ENCODE peak calls at places on chromosomes 13 and 19, in nine cellular contexts. One of them, this sample, is unnamed.

GRCh38 chr19:50890422-50891252 is 17.4 kb downstream of the KLK2 start:
- DNase-seq in activated T-helper 1 cell treated with anti-CD3 and anti-CD28 coated beads, Interleukin-12 subunit alpha, Interleukin-12 subunit beta, Interleukin-2, Interleukin-4 antibody, amounts not matched to agents 30 ng/mL and 10 ng/mL and 1 ng/mL, durations not matched to agents 14 hours and 24 hours and 36 hours: no peak
- DNase-seq in stimulated activated naive B cell treated with anti-CD40 and anti-IgM and Interleukin-4, amounts not matched to agents 10 μg/mL and 1 μg/mL and 100 μg/mL, for 72 hours: no peak
- DNase-seq in WTC11: no peak
- DNase-seq in BJ: no peak
- DNase-seq in activated CD8-positive, alpha-beta memory T cell treated with anti-CD3 and anti-CD28 coated beads, Interleukin-2, amount 50 U/mL, for 4 hours: no peak
- DNase-seq in KG1: no peak
- DNase-seq in heart left ventricle: no peak
- DNase-seq in pons: no peak
- DNase-seq in this sample: peak

GRCh38 chr19:47021536-47022139 is 2.0 kb downstream of the NPAS1 start:
- DNase-seq in activated T-helper 1 cell treated with anti-CD3 and anti-CD28 coated beads, Interleukin-12 subunit alpha, Interleukin-12 subunit beta, Interleukin-2, Interleukin-4 antibody, amounts not matched to agents 30 ng/mL and 10 ng/mL and 1 ng/mL, durations not matched to agents 14 hours and 24 hours and 36 hours: no peak
- DNase-seq in stimulated activated naive B cell treated with anti-CD40 and anti-IgM and Interleukin-4, amounts not matched to agents 10 μg/mL and 1 μg/mL and 100 μg/mL, for 72 hours: no peak
- DNase-seq in WTC11: peak
- DNase-seq in BJ: no peak
- DNase-seq in activated CD8-positive, alpha-beta memory T cell treated with anti-CD3 and anti-CD28 coated beads, Interleukin-2, amount 50 U/mL, for 4 hours: no peak
- DNase-seq in KG1: no peak
- DNase-seq in heart left ventricle: no peak
- DNase-seq in pons: no peak
- DNase-seq in this sample: no peak

GRCh38 chr19:15223649-15224371 is 8.4 kb downstream of the EPHX3 start:
- DNase-seq in activated T-helper 1 cell treated with anti-CD3 and anti-CD28 coated beads, Interleukin-12 subunit alpha, Interleukin-12 subunit beta, Interleukin-2, Interleukin-4 antibody, amounts not matched to agents 30 ng/mL and 10 ng/mL and 1 ng/mL, durations not matched to agents 14 hours and 24 hours and 36 hours: no peak
- DNase-seq in stimulated activated naive B cell treated with anti-CD40 and anti-IgM and Interleukin-4, amounts not matched to agents 10 μg/mL and 1 μg/mL and 100 μg/mL, for 72 hours: no peak
- DNase-seq in WTC11: no peak
- DNase-seq in BJ: no peak
- DNase-seq in activated CD8-positive, alpha-beta memory T cell treated with anti-CD3 and anti-CD28 coated beads, Interleukin-2, amount 50 U/mL, for 4 hours: no peak
- DNase-seq in KG1: no peak
- DNase-seq in heart left ventricle: peak
- DNase-seq in pons: no peak
- DNase-seq in this sample: no peak

GRCh38 chr13:58587183-58587582 is 955.6 kb downstream of the PCDH17 start:
- DNase-seq in activated T-helper 1 cell treated with anti-CD3 and anti-CD28 coated beads, Interleukin-12 subunit alpha, Interleukin-12 subunit beta, Interleukin-2, Interleukin-4 antibody, amounts not matched to agents 30 ng/mL and 10 ng/mL and 1 ng/mL, durations not matched to agents 14 hours and 24 hours and 36 hours: no peak
- DNase-seq in stimulated activated naive B cell treated with anti-CD40 and anti-IgM and Interleukin-4, amounts not matched to agents 10 μg/mL and 1 μg/mL and 100 μg/mL, for 72 hours: no peak
- DNase-seq in WTC11: no peak
- DNase-seq in BJ: no peak
- DNase-seq in activated CD8-positive, alpha-beta memory T cell treated with anti-CD3 and anti-CD28 coated beads, Interleukin-2, amount 50 U/mL, for 4 hours: no peak
- DNase-seq in KG1: peak
- DNase-seq in heart left ventricle: no peak
- DNase-seq in pons: no peak
- DNase-seq in this sample: no peak

GRCh38 chr13:32381539-32381938 is 46.4 kb downstream of the N4BP2L1 start:
- DNase-seq in activated T-helper 1 cell treated with anti-CD3 and anti-CD28 coated beads, Interleukin-12 subunit alpha, Interleukin-12 subunit beta, Interleukin-2, Interleukin-4 antibody, amounts not matched to agents 30 ng/mL and 10 ng/mL and 1 ng/mL, durations not matched to agents 14 hours and 24 hours and 36 hours: peak
- DNase-seq in stimulated activated naive B cell treated with anti-CD40 and anti-IgM and Interleukin-4, amounts not matched to agents 10 μg/mL and 1 μg/mL and 100 μg/mL, for 72 hours: no peak
- DNase-seq in WTC11: no peak
- DNase-seq in BJ: no peak
- DNase-seq in activated CD8-positive, alpha-beta memory T cell treated with anti-CD3 and anti-CD28 coated beads, Interleukin-2, amount 50 U/mL, for 4 hours: no peak
- DNase-seq in KG1: no peak
- DNase-seq in heart left ventricle: no peak
- DNase-seq in pons: peak
- DNase-seq in this sample: peak

GRCh38 chr19:45670670-45671453 is 2.8 kb downstream of the GIPR start:
- DNase-seq in activated T-helper 1 cell treated with anti-CD3 and anti-CD28 coated beads, Interleukin-12 subunit alpha, Interleukin-12 subunit beta, Interleukin-2, Interleukin-4 antibody, amounts not matched to agents 30 ng/mL and 10 ng/mL and 1 ng/mL, durations not matched to agents 14 hours and 24 hours and 36 hours: peak
- DNase-seq in stimulated activated naive B cell treated with anti-CD40 and anti-IgM and Interleukin-4, amounts not matched to agents 10 μg/mL and 1 μg/mL and 100 μg/mL, for 72 hours: peak
- DNase-seq in WTC11: peak
- DNase-seq in BJ: no peak
- DNase-seq in activated CD8-positive, alpha-beta memory T cell treated with anti-CD3 and anti-CD28 coated beads, Interleukin-2, amount 50 U/mL, for 4 hours: peak
- DNase-seq in KG1: no peak
- DNase-seq in heart left ventricle: peak
- DNase-seq in pons: peak
- DNase-seq in this sample: peak

GRCh38 chr13:34372581-34372980 is 554.6 kb downstream of the RFC3 start:
- DNase-seq in activated T-helper 1 cell treated with anti-CD3 and anti-CD28 coated beads, Interleukin-12 subunit alpha, Interleukin-12 subunit beta, Interleukin-2, Interleukin-4 antibody, amounts not matched to agents 30 ng/mL and 10 ng/mL and 1 ng/mL, durations not matched to agents 14 hours and 24 hours and 36 hours: no peak
- DNase-seq in stimulated activated naive B cell treated with anti-CD40 and anti-IgM and Interleukin-4, amounts not matched to agents 10 μg/mL and 1 μg/mL and 100 μg/mL, for 72 hours: no peak
- DNase-seq in WTC11: no peak
- DNase-seq in BJ: no peak
- DNase-seq in activated CD8-positive, alpha-beta memory T cell treated with anti-CD3 and anti-CD28 coated beads, Interleukin-2, amount 50 U/mL, for 4 hours: no peak
- DNase-seq in KG1: no peak
- DNase-seq in heart left ventricle: no peak
- DNase-seq in pons: no peak
- DNase-seq in this sample: no peak

GRCh38 chr19:17737690-17738153 is 13.6 kb upstream of the FCHO1 start:
- DNase-seq in activated T-helper 1 cell treated with anti-CD3 and anti-CD28 coated beads, Interleukin-12 subunit alpha, Interleukin-12 subunit beta, Interleukin-2, Interleukin-4 antibody, amounts not matched to agents 30 ng/mL and 10 ng/mL and 1 ng/mL, durations not matched to agents 14 hours and 24 hours and 36 hours: no peak
- DNase-seq in stimulated activated naive B cell treated with anti-CD40 and anti-IgM and Interleukin-4, amounts not matched to agents 10 μg/mL and 1 μg/mL and 100 μg/mL, for 72 hours: no peak
- DNase-seq in WTC11: no peak
- DNase-seq in BJ: no peak
- DNase-seq in activated CD8-positive, alpha-beta memory T cell treated with anti-CD3 and anti-CD28 coated beads, Interleukin-2, amount 50 U/mL, for 4 hours: no peak
- DNase-seq in KG1: no peak
- DNase-seq in heart left ventricle: no peak
- DNase-seq in pons: no peak
- DNase-seq in this sample: peak

GRCh38 chr19:37095859-37096258 is 17.6 kb downstream of the ZNF420 start:
- DNase-seq in activated T-helper 1 cell treated with anti-CD3 and anti-CD28 coated beads, Interleukin-12 subunit alpha, Interleukin-12 subunit beta, Interleukin-2, Interleukin-4 antibody, amounts not matched to agents 30 ng/mL and 10 ng/mL and 1 ng/mL, durations not matched to agents 14 hours and 24 hours and 36 hours: no peak
- DNase-seq in stimulated activated naive B cell treated with anti-CD40 and anti-IgM and Interleukin-4, amounts not matched to agents 10 μg/mL and 1 μg/mL and 100 μg/mL, for 72 hours: no peak
- DNase-seq in WTC11: no peak
- DNase-seq in BJ: no peak
- DNase-seq in activated CD8-positive, alpha-beta memory T cell treated with anti-CD3 and anti-CD28 coated beads, Interleukin-2, amount 50 U/mL, for 4 hours: no peak
- DNase-seq in KG1: no peak
- DNase-seq in heart left ventricle: no peak
- DNase-seq in pons: no peak
- DNase-seq in this sample: peak

GRCh38 chr13:107968470-107968869 is 246.9 kb downstream of the LIG4 start:
- DNase-seq in activated T-helper 1 cell treated with anti-CD3 and anti-CD28 coated beads, Interleukin-12 subunit alpha, Interleukin-12 subunit beta, Interleukin-2, Interleukin-4 antibody, amounts not matched to agents 30 ng/mL and 10 ng/mL and 1 ng/mL, durations not matched to agents 14 hours and 24 hours and 36 hours: no peak
- DNase-seq in stimulated activated naive B cell treated with anti-CD40 and anti-IgM and Interleukin-4, amounts not matched to agents 10 μg/mL and 1 μg/mL and 100 μg/mL, for 72 hours: no peak
- DNase-seq in WTC11: no peak
- DNase-seq in BJ: no peak
- DNase-seq in activated CD8-positive, alpha-beta memory T cell treated with anti-CD3 and anti-CD28 coated beads, Interleukin-2, amount 50 U/mL, for 4 hours: no peak
- DNase-seq in KG1: no peak
- DNase-seq in heart left ventricle: no peak
- DNase-seq in pons: no peak
- DNase-seq in this sample: no peak

GRCh38 chr13:114140131-114140908 is 7.9 kb upstream of the RASA3 start:
- DNase-seq in activated T-helper 1 cell treated with anti-CD3 and anti-CD28 coated beads, Interleukin-12 subunit alpha, Interleukin-12 subunit beta, Interleukin-2, Interleukin-4 antibody, amounts not matched to agents 30 ng/mL and 10 ng/mL and 1 ng/mL, durations not matched to agents 14 hours and 24 hours and 36 hours: no peak
- DNase-seq in stimulated activated naive B cell treated with anti-CD40 and anti-IgM and Interleukin-4, amounts not matched to agents 10 μg/mL and 1 μg/mL and 100 μg/mL, for 72 hours: peak
- DNase-seq in WTC11: peak
- DNase-seq in BJ: no peak
- DNase-seq in activated CD8-positive, alpha-beta memory T cell treated with anti-CD3 and anti-CD28 coated beads, Interleukin-2, amount 50 U/mL, for 4 hours: no peak
- DNase-seq in KG1: no peak
- DNase-seq in heart left ventricle: peak
- DNase-seq in pons: no peak
- DNase-seq in this sample: no peak

GRCh38 chr13:112828756-112829155 is 138.9 kb downstream of the ATP11A start:
- DNase-seq in activated T-helper 1 cell treated with anti-CD3 and anti-CD28 coated beads, Interleukin-12 subunit alpha, Interleukin-12 subunit beta, Interleukin-2, Interleukin-4 antibody, amounts not matched to agents 30 ng/mL and 10 ng/mL and 1 ng/mL, durations not matched to agents 14 hours and 24 hours and 36 hours: no peak
- DNase-seq in stimulated activated naive B cell treated with anti-CD40 and anti-IgM and Interleukin-4, amounts not matched to agents 10 μg/mL and 1 μg/mL and 100 μg/mL, for 72 hours: no peak
- DNase-seq in WTC11: no peak
- DNase-seq in BJ: no peak
- DNase-seq in activated CD8-positive, alpha-beta memory T cell treated with anti-CD3 and anti-CD28 coated beads, Interleukin-2, amount 50 U/mL, for 4 hours: no peak
- DNase-seq in KG1: no peak
- DNase-seq in heart left ventricle: no peak
- DNase-seq in pons: no peak
- DNase-seq in this sample: no peak

GRCh38 chr13:36673838-36674326 is at the start of gene SERTM1:
- DNase-seq in activated T-helper 1 cell treated with anti-CD3 and anti-CD28 coated beads, Interleukin-12 subunit alpha, Interleukin-12 subunit beta, Interleukin-2, Interleukin-4 antibody, amounts not matched to agents 30 ng/mL and 10 ng/mL and 1 ng/mL, durations not matched to agents 14 hours and 24 hours and 36 hours: no peak
- DNase-seq in stimulated activated naive B cell treated with anti-CD40 and anti-IgM and Interleukin-4, amounts not matched to agents 10 μg/mL and 1 μg/mL and 100 μg/mL, for 72 hours: no peak
- DNase-seq in WTC11: peak
- DNase-seq in BJ: no peak
- DNase-seq in activated CD8-positive, alpha-beta memory T cell treated with anti-CD3 and anti-CD28 coated beads, Interleukin-2, amount 50 U/mL, for 4 hours: no peak
- DNase-seq in KG1: no peak
- DNase-seq in heart left ventricle: peak
- DNase-seq in pons: no peak
- DNase-seq in this sample: no peak

GRCh38 chr19:18131841-18132596 is 20.9 kb upstream of the PIK3R2 start:
- DNase-seq in activated T-helper 1 cell treated with anti-CD3 and anti-CD28 coated beads, Interleukin-12 subunit alpha, Interleukin-12 subunit beta, Interleukin-2, Interleukin-4 antibody, amounts not matched to agents 30 ng/mL and 10 ng/mL and 1 ng/mL, durations not matched to agents 14 hours and 24 hours and 36 hours: no peak
- DNase-seq in stimulated activated naive B cell treated with anti-CD40 and anti-IgM and Interleukin-4, amounts not matched to agents 10 μg/mL and 1 μg/mL and 100 μg/mL, for 72 hours: no peak
- DNase-seq in WTC11: peak
- DNase-seq in BJ: no peak
- DNase-seq in activated CD8-positive, alpha-beta memory T cell treated with anti-CD3 and anti-CD28 coated beads, Interleukin-2, amount 50 U/mL, for 4 hours: no peak
- DNase-seq in KG1: no peak
- DNase-seq in heart left ventricle: no peak
- DNase-seq in pons: no peak
- DNase-seq in this sample: no peak

GRCh38 chr13:102608944-102609343 is 12.2 kb downstream of the TPP2 start:
- DNase-seq in activated T-helper 1 cell treated with anti-CD3 and anti-CD28 coated beads, Interleukin-12 subunit alpha, Interleukin-12 subunit beta, Interleukin-2, Interleukin-4 antibody, amounts not matched to agents 30 ng/mL and 10 ng/mL and 1 ng/mL, durations not matched to agents 14 hours and 24 hours and 36 hours: no peak
- DNase-seq in stimulated activated naive B cell treated with anti-CD40 and anti-IgM and Interleukin-4, amounts not matched to agents 10 μg/mL and 1 μg/mL and 100 μg/mL, for 72 hours: no peak
- DNase-seq in WTC11: no peak
- DNase-seq in BJ: no peak
- DNase-seq in activated CD8-positive, alpha-beta memory T cell treated with anti-CD3 and anti-CD28 coated beads, Interleukin-2, amount 50 U/mL, for 4 hours: no peak
- DNase-seq in KG1: no peak
- DNase-seq in heart left ventricle: no peak
- DNase-seq in pons: no peak
- DNase-seq in this sample: no peak

GRCh38 chr13:97307882-97308624 is 85.9 kb downstream of the MBNL2 start:
- DNase-seq in activated T-helper 1 cell treated with anti-CD3 and anti-CD28 coated beads, Interleukin-12 subunit alpha, Interleukin-12 subunit beta, Interleukin-2, Interleukin-4 antibody, amounts not matched to agents 30 ng/mL and 10 ng/mL and 1 ng/mL, durations not matched to agents 14 hours and 24 hours and 36 hours: no peak
- DNase-seq in stimulated activated naive B cell treated with anti-CD40 and anti-IgM and Interleukin-4, amounts not matched to agents 10 μg/mL and 1 μg/mL and 100 μg/mL, for 72 hours: no peak
- DNase-seq in WTC11: no peak
- DNase-seq in BJ: no peak
- DNase-seq in activated CD8-positive, alpha-beta memory T cell treated with anti-CD3 and anti-CD28 coated beads, Interleukin-2, amount 50 U/mL, for 4 hours: no peak
- DNase-seq in KG1: no peak
- DNase-seq in heart left ventricle: no peak
- DNase-seq in pons: peak
- DNase-seq in this sample: no peak

GRCh38 chr13:90445179-90445578 is 902.3 kb upstream of the MIR17HG start:
- DNase-seq in activated T-helper 1 cell treated with anti-CD3 and anti-CD28 coated beads, Interleukin-12 subunit alpha, Interleukin-12 subunit beta, Interleukin-2, Interleukin-4 antibody, amounts not matched to agents 30 ng/mL and 10 ng/mL and 1 ng/mL, durations not matched to agents 14 hours and 24 hours and 36 hours: no peak
- DNase-seq in stimulated activated naive B cell treated with anti-CD40 and anti-IgM and Interleukin-4, amounts not matched to agents 10 μg/mL and 1 μg/mL and 100 μg/mL, for 72 hours: no peak
- DNase-seq in WTC11: no peak
- DNase-seq in BJ: peak
- DNase-seq in activated CD8-positive, alpha-beta memory T cell treated with anti-CD3 and anti-CD28 coated beads, Interleukin-2, amount 50 U/mL, for 4 hours: no peak
- DNase-seq in KG1: no peak
- DNase-seq in heart left ventricle: no peak
- DNase-seq in pons: no peak
- DNase-seq in this sample: no peak

GRCh38 chr13:65353951-65354350 is 1876.2 kb downstream of the PCDH9 start:
- DNase-seq in activated T-helper 1 cell treated with anti-CD3 and anti-CD28 coated beads, Interleukin-12 subunit alpha, Interleukin-12 subunit beta, Interleukin-2, Interleukin-4 antibody, amounts not matched to agents 30 ng/mL and 10 ng/mL and 1 ng/mL, durations not matched to agents 14 hours and 24 hours and 36 hours: no peak
- DNase-seq in stimulated activated naive B cell treated with anti-CD40 and anti-IgM and Interleukin-4, amounts not matched to agents 10 μg/mL and 1 μg/mL and 100 μg/mL, for 72 hours: no peak
- DNase-seq in WTC11: no peak
- DNase-seq in BJ: no peak
- DNase-seq in activated CD8-positive, alpha-beta memory T cell treated with anti-CD3 and anti-CD28 coated beads, Interleukin-2, amount 50 U/mL, for 4 hours: no peak
- DNase-seq in KG1: no peak
- DNase-seq in heart left ventricle: no peak
- DNase-seq in pons: no peak
- DNase-seq in this sample: no peak

GRCh38 chr13:35496761-35497386 is 20.4 kb upstream of the MAB21L1 start:
- DNase-seq in activated T-helper 1 cell treated with anti-CD3 and anti-CD28 coated beads, Interleukin-12 subunit alpha, Interleukin-12 subunit beta, Interleukin-2, Interleukin-4 antibody, amounts not matched to agents 30 ng/mL and 10 ng/mL and 1 ng/mL, durations not matched to agents 14 hours and 24 hours and 36 hours: no peak
- DNase-seq in stimulated activated naive B cell treated with anti-CD40 and anti-IgM and Interleukin-4, amounts not matched to agents 10 μg/mL and 1 μg/mL and 100 μg/mL, for 72 hours: no peak
- DNase-seq in WTC11: no peak
- DNase-seq in BJ: no peak
- DNase-seq in activated CD8-positive, alpha-beta memory T cell treated with anti-CD3 and anti-CD28 coated beads, Interleukin-2, amount 50 U/mL, for 4 hours: no peak
- DNase-seq in KG1: no peak
- DNase-seq in heart left ventricle: no peak
- DNase-seq in pons: no peak
- DNase-seq in this sample: no peak

GRCh38 chr19:3098515-3099346 is 4.6 kb downstream of the GNA11 start:
- DNase-seq in activated T-helper 1 cell treated with anti-CD3 and anti-CD28 coated beads, Interleukin-12 subunit alpha, Interleukin-12 subunit beta, Interleukin-2, Interleukin-4 antibody, amounts not matched to agents 30 ng/mL and 10 ng/mL and 1 ng/mL, durations not matched to agents 14 hours and 24 hours and 36 hours: peak
- DNase-seq in stimulated activated naive B cell treated with anti-CD40 and anti-IgM and Interleukin-4, amounts not matched to agents 10 μg/mL and 1 μg/mL and 100 μg/mL, for 72 hours: no peak
- DNase-seq in WTC11: no peak
- DNase-seq in BJ: no peak
- DNase-seq in activated CD8-positive, alpha-beta memory T cell treated with anti-CD3 and anti-CD28 coated beads, Interleukin-2, amount 50 U/mL, for 4 hours: no peak
- DNase-seq in KG1: no peak
- DNase-seq in heart left ventricle: peak
- DNase-seq in pons: no peak
- DNase-seq in this sample: no peak

GRCh38 chr19:17525141-17525540 is 13.7 kb downstream of the PGLS start:
- DNase-seq in activated T-helper 1 cell treated with anti-CD3 and anti-CD28 coated beads, Interleukin-12 subunit alpha, Interleukin-12 subunit beta, Interleukin-2, Interleukin-4 antibody, amounts not matched to agents 30 ng/mL and 10 ng/mL and 1 ng/mL, durations not matched to agents 14 hours and 24 hours and 36 hours: no peak
- DNase-seq in stimulated activated naive B cell treated with anti-CD40 and anti-IgM and Interleukin-4, amounts not matched to agents 10 μg/mL and 1 μg/mL and 100 μg/mL, for 72 hours: no peak
- DNase-seq in WTC11: no peak
- DNase-seq in BJ: no peak
- DNase-seq in activated CD8-positive, alpha-beta memory T cell treated with anti-CD3 and anti-CD28 coated beads, Interleukin-2, amount 50 U/mL, for 4 hours: no peak
- DNase-seq in KG1: no peak
- DNase-seq in heart left ventricle: no peak
- DNase-seq in pons: no peak
- DNase-seq in this sample: no peak

GRCh38 chr19:12052571-12053169 is at the start of gene ZNF878:
- DNase-seq in activated T-helper 1 cell treated with anti-CD3 and anti-CD28 coated beads, Interleukin-12 subunit alpha, Interleukin-12 subunit beta, Interleukin-2, Interleukin-4 antibody, amounts not matched to agents 30 ng/mL and 10 ng/mL and 1 ng/mL, durations not matched to agents 14 hours and 24 hours and 36 hours: peak
- DNase-seq in stimulated activated naive B cell treated with anti-CD40 and anti-IgM and Interleukin-4, amounts not matched to agents 10 μg/mL and 1 μg/mL and 100 μg/mL, for 72 hours: peak
- DNase-seq in WTC11: peak
- DNase-seq in BJ: peak
- DNase-seq in activated CD8-positive, alpha-beta memory T cell treated with anti-CD3 and anti-CD28 coated beads, Interleukin-2, amount 50 U/mL, for 4 hours: peak
- DNase-seq in KG1: peak
- DNase-seq in heart left ventricle: peak
- DNase-seq in pons: peak
- DNase-seq in this sample: peak

GRCh38 chr13:51770160-51770559 is 33.8 kb downstream of the DHRS12 start:
- DNase-seq in activated T-helper 1 cell treated with anti-CD3 and anti-CD28 coated beads, Interleukin-12 subunit alpha, Interleukin-12 subunit beta, Interleukin-2, Interleukin-4 antibody, amounts not matched to agents 30 ng/mL and 10 ng/mL and 1 ng/mL, durations not matched to agents 14 hours and 24 hours and 36 hours: no peak
- DNase-seq in stimulated activated naive B cell treated with anti-CD40 and anti-IgM and Interleukin-4, amounts not matched to agents 10 μg/mL and 1 μg/mL and 100 μg/mL, for 72 hours: no peak
- DNase-seq in WTC11: no peak
- DNase-seq in BJ: no peak
- DNase-seq in activated CD8-positive, alpha-beta memory T cell treated with anti-CD3 and anti-CD28 coated beads, Interleukin-2, amount 50 U/mL, for 4 hours: no peak
- DNase-seq in KG1: no peak
- DNase-seq in heart left ventricle: no peak
- DNase-seq in pons: no peak
- DNase-seq in this sample: peak

GRCh38 chr19:41709951-41710645 is 1.7 kb downstream of the CEACAM5 start:
- DNase-seq in activated T-helper 1 cell treated with anti-CD3 and anti-CD28 coated beads, Interleukin-12 subunit alpha, Interleukin-12 subunit beta, Interleukin-2, Interleukin-4 antibody, amounts not matched to agents 30 ng/mL and 10 ng/mL and 1 ng/mL, durations not matched to agents 14 hours and 24 hours and 36 hours: no peak
- DNase-seq in stimulated activated naive B cell treated with anti-CD40 and anti-IgM and Interleukin-4, amounts not matched to agents 10 μg/mL and 1 μg/mL and 100 μg/mL, for 72 hours: no peak
- DNase-seq in WTC11: no peak
- DNase-seq in BJ: no peak
- DNase-seq in activated CD8-positive, alpha-beta memory T cell treated with anti-CD3 and anti-CD28 coated beads, Interleukin-2, amount 50 U/mL, for 4 hours: no peak
- DNase-seq in KG1: no peak
- DNase-seq in heart left ventricle: no peak
- DNase-seq in pons: no peak
- DNase-seq in this sample: no peak

GRCh38 chr19:45681391-45682015 is 10.2 kb downstream of the SNRPD2 start:
- DNase-seq in activated T-helper 1 cell treated with anti-CD3 and anti-CD28 coated beads, Interleukin-12 subunit alpha, Interleukin-12 subunit beta, Interleukin-2, Interleukin-4 antibody, amounts not matched to agents 30 ng/mL and 10 ng/mL and 1 ng/mL, durations not matched to agents 14 hours and 24 hours and 36 hours: peak
- DNase-seq in stimulated activated naive B cell treated with anti-CD40 and anti-IgM and Interleukin-4, amounts not matched to agents 10 μg/mL and 1 μg/mL and 100 μg/mL, for 72 hours: peak
- DNase-seq in WTC11: peak
- DNase-seq in BJ: no peak
- DNase-seq in activated CD8-positive, alpha-beta memory T cell treated with anti-CD3 and anti-CD28 coated beads, Interleukin-2, amount 50 U/mL, for 4 hours: peak
- DNase-seq in KG1: peak
- DNase-seq in heart left ventricle: peak
- DNase-seq in pons: peak
- DNase-seq in this sample: peak

GRCh38 chr19:48795055-48795854 is 15.6 kb downstream of the BCAT2 start:
- DNase-seq in activated T-helper 1 cell treated with anti-CD3 and anti-CD28 coated beads, Interleukin-12 subunit alpha, Interleukin-12 subunit beta, Interleukin-2, Interleukin-4 antibody, amounts not matched to agents 30 ng/mL and 10 ng/mL and 1 ng/mL, durations not matched to agents 14 hours and 24 hours and 36 hours: peak
- DNase-seq in stimulated activated naive B cell treated with anti-CD40 and anti-IgM and Interleukin-4, amounts not matched to agents 10 μg/mL and 1 μg/mL and 100 μg/mL, for 72 hours: peak
- DNase-seq in WTC11: peak
- DNase-seq in BJ: peak
- DNase-seq in activated CD8-positive, alpha-beta memory T cell treated with anti-CD3 and anti-CD28 coated beads, Interleukin-2, amount 50 U/mL, for 4 hours: peak
- DNase-seq in KG1: peak
- DNase-seq in heart left ventricle: peak
- DNase-seq in pons: peak
- DNase-seq in this sample: peak

GRCh38 chr19:30742981-30743380 is 370.8 kb downstream of the ZNF536 start:
- DNase-seq in activated T-helper 1 cell treated with anti-CD3 and anti-CD28 coated beads, Interleukin-12 subunit alpha, Interleukin-12 subunit beta, Interleukin-2, Interleukin-4 antibody, amounts not matched to agents 30 ng/mL and 10 ng/mL and 1 ng/mL, durations not matched to agents 14 hours and 24 hours and 36 hours: no peak
- DNase-seq in stimulated activated naive B cell treated with anti-CD40 and anti-IgM and Interleukin-4, amounts not matched to agents 10 μg/mL and 1 μg/mL and 100 μg/mL, for 72 hours: no peak
- DNase-seq in WTC11: no peak
- DNase-seq in BJ: no peak
- DNase-seq in activated CD8-positive, alpha-beta memory T cell treated with anti-CD3 and anti-CD28 coated beads, Interleukin-2, amount 50 U/mL, for 4 hours: no peak
- DNase-seq in KG1: no peak
- DNase-seq in heart left ventricle: no peak
- DNase-seq in pons: no peak
- DNase-seq in this sample: no peak

GRCh38 chr19:46288896-46289588 is 7.8 kb upstream of the HIF3A start:
- DNase-seq in activated T-helper 1 cell treated with anti-CD3 and anti-CD28 coated beads, Interleukin-12 subunit alpha, Interleukin-12 subunit beta, Interleukin-2, Interleukin-4 antibody, amounts not matched to agents 30 ng/mL and 10 ng/mL and 1 ng/mL, durations not matched to agents 14 hours and 24 hours and 36 hours: no peak
- DNase-seq in stimulated activated naive B cell treated with anti-CD40 and anti-IgM and Interleukin-4, amounts not matched to agents 10 μg/mL and 1 μg/mL and 100 μg/mL, for 72 hours: no peak
- DNase-seq in WTC11: no peak
- DNase-seq in BJ: peak
- DNase-seq in activated CD8-positive, alpha-beta memory T cell treated with anti-CD3 and anti-CD28 coated beads, Interleukin-2, amount 50 U/mL, for 4 hours: no peak
- DNase-seq in KG1: no peak
- DNase-seq in heart left ventricle: peak
- DNase-seq in pons: no peak
- DNase-seq in this sample: peak

GRCh38 chr19:48461982-48462655 is 6.7 kb downstream of the KCNJ14 start:
- DNase-seq in activated T-helper 1 cell treated with anti-CD3 and anti-CD28 coated beads, Interleukin-12 subunit alpha, Interleukin-12 subunit beta, Interleukin-2, Interleukin-4 antibody, amounts not matched to agents 30 ng/mL and 10 ng/mL and 1 ng/mL, durations not matched to agents 14 hours and 24 hours and 36 hours: no peak
- DNase-seq in stimulated activated naive B cell treated with anti-CD40 and anti-IgM and Interleukin-4, amounts not matched to agents 10 μg/mL and 1 μg/mL and 100 μg/mL, for 72 hours: no peak
- DNase-seq in WTC11: peak
- DNase-seq in BJ: no peak
- DNase-seq in activated CD8-positive, alpha-beta memory T cell treated with anti-CD3 and anti-CD28 coated beads, Interleukin-2, amount 50 U/mL, for 4 hours: no peak
- DNase-seq in KG1: no peak
- DNase-seq in heart left ventricle: no peak
- DNase-seq in pons: no peak
- DNase-seq in this sample: no peak

GRCh38 chr19:30696514-30696913 is 324.3 kb downstream of the ZNF536 start:
- DNase-seq in activated T-helper 1 cell treated with anti-CD3 and anti-CD28 coated beads, Interleukin-12 subunit alpha, Interleukin-12 subunit beta, Interleukin-2, Interleukin-4 antibody, amounts not matched to agents 30 ng/mL and 10 ng/mL and 1 ng/mL, durations not matched to agents 14 hours and 24 hours and 36 hours: no peak
- DNase-seq in stimulated activated naive B cell treated with anti-CD40 and anti-IgM and Interleukin-4, amounts not matched to agents 10 μg/mL and 1 μg/mL and 100 μg/mL, for 72 hours: no peak
- DNase-seq in WTC11: peak
- DNase-seq in BJ: no peak
- DNase-seq in activated CD8-positive, alpha-beta memory T cell treated with anti-CD3 and anti-CD28 coated beads, Interleukin-2, amount 50 U/mL, for 4 hours: no peak
- DNase-seq in KG1: no peak
- DNase-seq in heart left ventricle: no peak
- DNase-seq in pons: no peak
- DNase-seq in this sample: no peak

GRCh38 chr19:47240996-47241918 is 10.3 kb upstream of the BBC3 start:
- DNase-seq in activated T-helper 1 cell treated with anti-CD3 and anti-CD28 coated beads, Interleukin-12 subunit alpha, Interleukin-12 subunit beta, Interleukin-2, Interleukin-4 antibody, amounts not matched to agents 30 ng/mL and 10 ng/mL and 1 ng/mL, durations not matched to agents 14 hours and 24 hours and 36 hours: peak
- DNase-seq in stimulated activated naive B cell treated with anti-CD40 and anti-IgM and Interleukin-4, amounts not matched to agents 10 μg/mL and 1 μg/mL and 100 μg/mL, for 72 hours: peak
- DNase-seq in WTC11: peak
- DNase-seq in BJ: no peak
- DNase-seq in activated CD8-positive, alpha-beta memory T cell treated with anti-CD3 and anti-CD28 coated beads, Interleukin-2, amount 50 U/mL, for 4 hours: peak
- DNase-seq in KG1: no peak
- DNase-seq in heart left ventricle: peak
- DNase-seq in pons: no peak
- DNase-seq in this sample: peak

This sample was measured in SW480.